ENCODE peak calls at places on chromosomes 13 and 19, in eight cellular contexts. W is HS-5; F is left lung; T is T-helper 1 cell; A is activated CD8-positive, alpha-beta memory T cell treated with anti-CD3 and anti-CD28 coated beads, Interleukin-2, amount 50 U/mL, for 48 hours; S is RPMI7951; R is neural crest cell; Y is endothelial cell. V is an unnamed sample.

GRCh38 chr13:113651511-113652403 is 6.2 kb downstream of the ATP4B start:
- DNase-seq in T (no peak), A (no peak), R (no peak), Y (no peak), W (no peak), S (no peak), F (peak), V (peak)

GRCh38 chr13:21336609-21337008 is 122.5 kb downstream of the ZDHHC20 start:
- DNase-seq in Y (no peak), F (no peak), T (no peak), S (no peak), R (no peak), W (no peak), A (no peak), V (no peak)

GRCh38 chr13:113048766-113049165 is 56.8 kb upstream of the F7 start:
- DNase-seq in T (no peak), S (no peak), W (no peak), A (no peak), R (no peak), Y (no peak), F (peak), V (no peak)

GRCh38 chr19:55811340-55811739 is 20.5 kb downstream of the NLRP11 start:
- DNase-seq in R (no peak), T (no peak), Y (no peak), S (no peak), W (no peak), F (no peak), A (no peak), V (no peak)

GRCh38 chr19:31350033-31350692 is 927 bp upstream of the TSHZ3 start:
- DNase-seq in T (no peak), Y (peak), F (no peak), W (no peak), A (no peak), R (no peak), S (peak), V (no peak)

GRCh38 chr13:33150146-33150545 is 133.9 kb downstream of the KL start:
- DNase-seq in S (no peak), Y (no peak), R (no peak), T (no peak), F (no peak), W (no peak), A (no peak), V (no peak)

GRCh38 chr19:10730932-10731331 is 13.1 kb downstream of the DNM2 start:
- DNase-seq in W (no peak), A (no peak), T (no peak), S (no peak), R (no peak), F (no peak), Y (no peak), V (no peak)

GRCh38 chr13:43783820-43784219 is 3.0 kb downstream of the ENOX1 start:
- DNase-seq in F (no peak), A (no peak), R (no peak), W (no peak), S (peak), Y (peak), T (no peak), V (no peak)

GRCh38 chr13:53782400-53783030 is 753.9 kb downstream of the OLFM4 start:
- DNase-seq in W (no peak), F (no peak), Y (peak), T (peak), S (peak), R (peak), A (no peak), V (no peak)

GRCh38 chr19:51016798-51017683 is 2.5 kb downstream of the KLK10 start:
- DNase-seq in W (no peak), S (peak), A (peak), R (peak), T (peak), F (peak), Y (peak), V (peak)

GRCh38 chr19:46786236-46787039 is 2.0 kb downstream of the SLC1A5 start:
- DNase-seq in W (peak), R (peak), F (peak), T (peak), A (peak), Y (peak), S (peak), V (peak)

GRCh38 chr19:19600793-19601346 is 17.6 kb downstream of the PBX4 start:
- DNase-seq in Y (no peak), S (no peak), W (no peak), F (peak), R (no peak), A (no peak), T (peak), V (no peak)

GRCh38 chr19:42427313-42427712 is at the start of gene LIPE:
- DNase-seq in R (no peak), W (no peak), A (no peak), Y (no peak), F (no peak), S (no peak), T (no peak), V (no peak)